ENCODE peak calls at places on chromosomes 5 and 9, in seven cellular contexts. A, E, V, R, C, S and Z are unnamed samples.

GRCh38 chr9:134322781-134323241 is 3.4 kb upstream of the RXRA start:
- DNase-seq in A (no peak), E (no peak), V (no peak), R (no peak), C (no peak), S (peak; percentile 16), Z (no peak)

GRCh38 chr5:139635606-139636206 is 12.4 kb upstream of the CXXC5 start:
- DNase-seq in A (peak; percentile 46), E (peak; percentile 82), V (peak; percentile 95), R (peak; percentile 44), C (peak; percentile 87), S (peak; percentile 55), Z (peak; percentile 80)

GRCh38 chr9:82588801-82589200 is 474.1 kb downstream of the RASEF start:
- DNase-seq in A (no peak), E (no peak), V (no peak), R (no peak), C (no peak), S (no peak), Z (no peak)

GRCh38 chr9:105064248-105065118 is 136.5 kb upstream of the ABCA1 start:
- DNase-seq in A (peak; percentile 50), E (peak; percentile 92), V (peak; percentile 96), R (no peak), C (peak; percentile 89), S (peak; percentile 92), Z (peak; percentile 27)

GRCh38 chr9:98888794-98889495 is 54.8 kb upstream of the COL15A1 start:
- DNase-seq in A (no peak), E (no peak), V (no peak), R (no peak), C (no peak), S (peak; percentile 8), Z (no peak)

GRCh38 chr5:58868931-58869330 is 286.1 kb downstream of the RAB3C start:
- DNase-seq in A (no peak), E (no peak), V (no peak), R (no peak), C (no peak), S (no peak), Z (no peak)

GRCh38 chr9:134360897-134361296 is 34.6 kb downstream of the RXRA start:
- DNase-seq in A (peak; percentile 56), E (no peak), V (no peak), R (no peak), C (peak; percentile 83), S (peak; percentile 84), Z (no peak)

GRCh38 chr5:135881244-135881643 is 14.4 kb downstream of the IL9 start:
- DNase-seq in A (no peak), E (no peak), V (no peak), R (no peak), C (no peak), S (no peak), Z (no peak)

GRCh38 chr5:74415695-74416102 is 224.8 kb downstream of the ENC1 start:
- DNase-seq in A (no peak), E (no peak), V (no peak), R (no peak), C (no peak), S (no peak), Z (no peak)

GRCh38 chr9:16085167-16085718 is 532.4 kb downstream of the CCDC171 start:
- DNase-seq in A (no peak), E (no peak), V (no peak), R (no peak), C (no peak), S (no peak), Z (no peak)

GRCh38 chr5:157535042-157535865 is 40.3 kb downstream of the ADAM19 start:
- DNase-seq in A (no peak), E (no peak), V (no peak), R (no peak), C (peak; percentile 45), S (peak; percentile 85), Z (no peak)

GRCh38 chr5:147673276-147673675 is 109.3 kb downstream of the JAKMIP2 start:
- DNase-seq in A (no peak), E (no peak), V (no peak), R (no peak), C (no peak), S (no peak), Z (no peak)

GRCh38 chr9:130873966-130874365 is 22.6 kb downstream of the QRFP start:
- DNase-seq in A (no peak), E (no peak), V (no peak), R (no peak), C (no peak), S (no peak), Z (no peak)

GRCh38 chr9:134185536-134186011 is 21.2 kb upstream of the RNU6ATAC start:
- DNase-seq in A (no peak), E (no peak), V (no peak), R (peak; percentile 33), C (no peak), S (no peak), Z (peak; percentile 36)

GRCh38 chr5:10507575-10508024 is 56.3 kb upstream of the ANKRD33B start:
- DNase-seq in A (no peak), E (no peak), V (peak; percentile 45), R (no peak), C (no peak), S (no peak), Z (no peak)

GRCh38 chr5:53008751-53009150 is 19.6 kb downstream of the ITGA2 start:
- DNase-seq in A (no peak), E (no peak), V (peak; percentile 68), R (no peak), C (peak; percentile 56), S (no peak), Z (peak; percentile 52)

GRCh38 chr9:91182429-91182828 is 179.3 kb downstream of the AUH start:
- DNase-seq in A (no peak), E (no peak), V (no peak), R (no peak), C (peak; percentile 80), S (no peak), Z (no peak)

GRCh38 chr9:134406366-134407122 is 80.3 kb downstream of the RXRA start:
- DNase-seq in A (no peak), E (no peak), V (peak; percentile 9), R (no peak), C (no peak), S (no peak), Z (no peak)

GRCh38 chr5:6574537-6574936 is 58.3 kb downstream of the NSUN2 start:
- DNase-seq in A (no peak), E (no peak), V (no peak), R (no peak), C (no peak), S (no peak), Z (no peak)

GRCh38 chr5:56816546-56817081 is 1.3 kb downstream of the MAP3K1 start:
- DNase-seq in A (no peak), E (no peak), V (peak; percentile 41), R (peak; percentile 67), C (peak; percentile 85), S (peak; percentile 55), Z (peak; percentile 82)

GRCh38 chr9:15191358-15191757 is 115.7 kb downstream of the TTC39B start:
- DNase-seq in A (no peak), E (no peak), V (no peak), R (peak; percentile 19), C (no peak), S (no peak), Z (peak; percentile 9)

GRCh38 chr5:7250609-7251008 is 145.3 kb upstream of the ADCY2 start:
- DNase-seq in A (no peak), E (no peak), V (no peak), R (no peak), C (no peak), S (no peak), Z (no peak)

DNA sequence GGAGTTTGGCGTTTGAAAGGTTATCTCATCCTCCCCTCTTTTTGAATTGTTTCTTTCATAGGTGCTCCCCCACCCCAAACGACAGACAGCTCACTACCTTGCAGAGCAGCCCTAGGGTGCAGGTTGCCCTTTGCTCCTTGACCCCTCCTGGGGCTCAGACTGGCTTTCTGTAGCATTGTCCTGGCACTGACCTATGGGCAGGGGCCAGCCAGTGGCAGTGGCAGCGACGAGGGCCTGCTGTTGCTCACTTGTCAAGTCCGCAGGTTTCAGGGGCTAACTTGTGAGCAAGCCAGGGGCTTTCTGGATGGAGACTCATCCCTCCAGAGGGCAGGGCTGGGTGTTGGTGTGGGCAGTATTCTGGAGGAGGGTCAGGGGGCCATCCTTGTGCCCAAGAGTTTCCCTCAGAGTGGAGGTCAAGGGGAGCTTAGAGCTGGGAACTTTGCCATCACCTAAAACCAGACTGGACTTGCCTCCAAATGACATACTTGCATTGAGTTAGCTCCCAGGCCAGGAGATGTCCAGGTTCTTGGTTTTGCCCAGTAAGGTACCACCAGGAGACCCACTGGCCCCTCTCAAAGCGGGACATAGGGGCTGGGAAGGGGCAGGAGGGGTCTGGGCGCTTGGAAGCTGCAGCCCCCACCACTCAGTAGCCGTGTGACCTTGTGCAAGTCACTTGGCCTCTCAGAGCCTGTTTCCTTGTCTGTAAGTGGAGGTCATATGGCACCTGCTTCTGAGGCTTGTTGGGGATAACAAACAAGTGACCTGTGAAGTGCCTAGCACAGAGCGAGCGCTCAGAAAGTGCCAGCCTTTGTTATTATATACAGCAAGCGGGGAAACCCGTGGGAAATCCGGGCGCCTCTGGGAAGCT is 53.5 kb upstream of the CDKN2AIPNL start:
- DNase-seq in A (no peak), E (no peak), V (no peak), R (no peak), C (peak; percentile 50), S (peak; percentile 35), Z (no peak)
- H3K4me3 ChIP-seq in A (peak overlapping the region; percentile 74), E (no peak overlapping the region), V (no peak overlapping the region), R (peak overlapping the region; percentile 49), C (peak overlapping the region; percentile 51), S (peak overlapping the region; percentile 53), Z (peak overlapping the region; percentile 79)

GRCh38 chr5:40834391-40834848 is 602 bp downstream of the RPL37 start:
- DNase-seq in A (no peak), E (no peak), V (no peak), R (peak; percentile 53), C (peak; percentile 53), S (peak; percentile 21), Z (peak; percentile 69)
- TF ChIP-seq CTCF in A (no peak), E (no peak), V (no peak), R (no peak), C (no peak), S (no peak), Z (no peak)

GRCh38 chr5:72506150-72506549 is 1.1 kb downstream of the ZNF366 start:
- DNase-seq in A (no peak), E (no peak), V (no peak), R (no peak), C (no peak), S (no peak), Z (no peak)
- H3K4me3 ChIP-seq in A (no peak overlapping the region), E (no peak overlapping the region), V (no peak overlapping the region), R (no peak overlapping the region), C (peak overlapping the region; percentile 16), S (peak overlapping the region; percentile 13), Z (no peak overlapping the region)

GRCh38 chr9:89179535-89179919 is 909 bp upstream of the SHC3 start:
- DNase-seq in A (no peak), E (no peak), V (no peak), R (no peak), C (peak; percentile 29), S (no peak), Z (no peak)
- TF ChIP-seq CTCF in A (peak; percentile 6), E (peak; percentile 5), V (no peak), R (no peak), C (no peak), S (no peak), Z (no peak)

GRCh38 chr9:129071526-129072131 is 9.3 kb upstream of the DOLPP1 start:
- DNase-seq in A (no peak), E (no peak), V (no peak), R (no peak), C (peak; percentile 76), S (no peak), Z (no peak)
- H3K4me3 ChIP-seq in A (no peak overlapping the region), E (no peak overlapping the region), V (no peak overlapping the region), R (no peak overlapping the region), C (no peak overlapping the region), S (no peak overlapping the region), Z (no peak overlapping the region)

GRCh38 chr5:80266566-80266965 is 10.7 kb upstream of the SERINC5 start:
- DNase-seq in A (no peak), E (no peak), V (no peak), R (no peak), C (no peak), S (no peak), Z (no peak)
- TF ChIP-seq CTCF in A (no peak), E (no peak), V (no peak), R (no peak), C (no peak), S (no peak), Z (no peak)